ENCODE peak calls at places on chromosomes 6 and 20, in six cellular contexts. W is stomach, Q is psoas muscle, O is SK-N-SH, T is left ventricle myocardium inferior, M is lower lobe of right lung. Y is an unnamed sample. For H3K9me3, the result is how much of the 10 kb centered on the place peaks cover.

GRCh38 chr6:6803180-6803978 is 214.9 kb downstream of the LY86 start:
- DNase-seq in W (peak), Q (no peak), O (no peak), T (no peak), M (peak), Y (peak)

GRCh38 chr20:25274481-25274880 is 26.6 kb downstream of the PYGB start:
- DNase-seq in W (peak), Q (peak), O (no peak), T (peak), M (peak), Y (peak)

GRCh38 chr6:163254341-163254835 is 160.1 kb upstream of the QKI start:
- DNase-seq in W (no peak), Q (no peak), O (peak), T (no peak), M (no peak), Y (no peak)

GRCh38 chr6:20188630-20189075 is 23.6 kb downstream of the MBOAT1 start:
- DNase-seq in W (no peak), Q (no peak), O (no peak), T (no peak), M (no peak), Y (no peak)

GRCh38 chr6:150238294-150238693 is 95.5 kb downstream of the PPP1R14C start:
- DNase-seq in W (no peak), Q (peak), O (peak), T (peak), M (peak), Y (peak)

GRCh38 chr20:14925286-14925685 is 587.9 kb upstream of the FLRT3 start:
- DNase-seq in W (no peak), Q (no peak), O (no peak), T (no peak), M (no peak), Y (no peak)

GRCh38 chr6:156727715-156728385 is 49.3 kb upstream of the ARID1B start:
- DNase-seq in W (no peak), Q (no peak), O (no peak), T (no peak), M (no peak), Y (no peak)

GRCh38 chr20:10131612-10132345 is 86.9 kb upstream of the SNAP25 start:
- DNase-seq in W (peak), Q (no peak), O (peak), T (peak), M (no peak), Y (no peak)

GRCh38 chr20:53763707-53764415 is 170.2 kb upstream of the ZNF217 start:
- DNase-seq in W (peak), Q (no peak), O (no peak), T (no peak), M (no peak), Y (no peak)

GRCh38 chr20:20407891-20408805 is 40.2 kb downstream of the INSM1 start:
- DNase-seq in W (no peak), Q (no peak), O (peak), T (no peak), M (no peak), Y (no peak)

GRCh38 chr6:151340206-151340978 is 51.0 kb downstream of the ZBTB2 start:
- DNase-seq in W (no peak), Q (no peak), O (no peak), T (no peak), M (no peak), Y (no peak)

GRCh38 chr20:4581838-4582237 is 139.9 kb upstream of the PRND start:
- DNase-seq in W (no peak), Q (no peak), O (no peak), T (no peak), M (no peak), Y (no peak)

GRCh38 chr6:41939848-41940758 is 1.5 kb downstream of the CCND3 start:
- DNase-seq in W (peak), Q (no peak), O (no peak), T (peak), M (peak), Y (no peak)

GRCh38 chr6:170231496-170232185 is 59.2 kb downstream of the DLL1 start:
- DNase-seq in W (no peak), Q (no peak), O (no peak), T (peak), M (no peak), Y (no peak)

GRCh38 chr6:21099338-21100314 is 493.9 kb upstream of the SOX4 start:
- DNase-seq in W (no peak), Q (no peak), O (no peak), T (no peak), M (no peak), Y (no peak)

GRCh38 chr6:155399062-155399746 is 56.4 kb downstream of the NOX3 start:
- DNase-seq in W (no peak), Q (no peak), O (no peak), T (no peak), M (no peak), Y (no peak)

GRCh38 chr6:6600865-6601264 is 12.3 kb downstream of the LY86 start:
- DNase-seq in W (no peak), Q (no peak), O (no peak), T (no peak), M (no peak), Y (no peak)

GRCh38 chr6:33169286-33170175 is 22.7 kb downstream of the COL11A2 start:
- DNase-seq in W (no peak), Q (no peak), O (no peak), T (no peak), M (no peak), Y (no peak)

GRCh38 chr20:48773837-48774418 is 53.9 kb downstream of the PREX1 start:
- DNase-seq in W (no peak), Q (no peak), O (no peak), T (no peak), M (peak), Y (no peak)

GRCh38 chr6:93417421-93417996 is 1.9 kb downstream of the EPHA7 start:
- DNase-seq in W (no peak), Q (no peak), O (peak), T (no peak), M (peak), Y (no peak)

GRCh38 chr6:159979136-159979874 is 10.4 kb downstream of the IGF2R start:
- DNase-seq in W (peak), Q (peak), O (no peak), T (no peak), M (no peak), Y (no peak)

GRCh38 chr6:6125495-6125894 is 118.8 kb upstream of the NRN1 start:
- DNase-seq in W (no peak), Q (no peak), O (peak), T (no peak), M (no peak), Y (no peak)

GRCh38 chr6:11681770-11682169 is 96.8 kb downstream of the ADTRP start:
- DNase-seq in W (no peak), Q (no peak), O (no peak), T (no peak), M (no peak), Y (no peak)

GRCh38 chr6:139373928-139374356 is 506 bp downstream of the CITED2 start:
- DNase-seq in W (no peak), Q (no peak), O (no peak), T (no peak), M (no peak), Y (peak)

GRCh38 chr6:70685494-70686180 is 18.0 kb downstream of the SMAP1 start:
- DNase-seq in W (no peak), Q (no peak), O (no peak), T (no peak), M (no peak), Y (no peak)

GRCh38 chr6:78062993-78063392 is 410.2 kb downstream of the MEI4 start:
- DNase-seq in W (no peak), Q (no peak), O (no peak), T (no peak), M (no peak), Y (no peak)

GRCh38 chr6:64831680-64832079 is 875.3 kb downstream of the EYS start:
- DNase-seq in W (no peak), Q (no peak), O (no peak), T (no peak), M (no peak), Y (no peak)

GRCh38 chr20:24761220-24762065 is 187.6 kb upstream of the CST7 start:
- DNase-seq in W (peak), Q (no peak), O (no peak), T (no peak), M (no peak), Y (no peak)

GRCh38 chr6:105380634-105381033 is 22.2 kb downstream of the PREP start:
- DNase-seq in W (no peak), Q (no peak), O (no peak), T (no peak), M (no peak), Y (no peak)

GRCh38 chr20:4300921-4301320 is 285.6 kb upstream of the RNF24 start:
- DNase-seq in W (no peak), Q (no peak), O (no peak), T (no peak), M (no peak), Y (no peak)

GRCh38 chr6:158914923-158915322 is 85.1 kb downstream of the RSPH3 start:
- DNase-seq in W (no peak), Q (no peak), O (no peak), T (no peak), M (no peak), Y (no peak)

GRCh38 chr6:107634147-107635057 is 144.5 kb downstream of the SOBP start:
- DNase-seq in W (no peak), Q (peak), O (peak), T (peak), M (no peak), Y (no peak)

GRCh38 chr20:4102381-4102780 is 87.0 kb upstream of the RNF24 start:
- DNase-seq in W (no peak), Q (no peak), O (no peak), T (no peak), M (no peak), Y (no peak)

GRCh38 chr6:150320450-150320849 is 48.4 kb upstream of the IYD start:
- DNase-seq in W (peak), Q (peak), O (no peak), T (peak), M (no peak), Y (no peak)

GRCh38 chr6:117613920-117614535 is 11.7 kb upstream of the GOPC start:
- DNase-seq in W (no peak), Q (no peak), O (no peak), T (no peak), M (no peak), Y (no peak)

DNA sequence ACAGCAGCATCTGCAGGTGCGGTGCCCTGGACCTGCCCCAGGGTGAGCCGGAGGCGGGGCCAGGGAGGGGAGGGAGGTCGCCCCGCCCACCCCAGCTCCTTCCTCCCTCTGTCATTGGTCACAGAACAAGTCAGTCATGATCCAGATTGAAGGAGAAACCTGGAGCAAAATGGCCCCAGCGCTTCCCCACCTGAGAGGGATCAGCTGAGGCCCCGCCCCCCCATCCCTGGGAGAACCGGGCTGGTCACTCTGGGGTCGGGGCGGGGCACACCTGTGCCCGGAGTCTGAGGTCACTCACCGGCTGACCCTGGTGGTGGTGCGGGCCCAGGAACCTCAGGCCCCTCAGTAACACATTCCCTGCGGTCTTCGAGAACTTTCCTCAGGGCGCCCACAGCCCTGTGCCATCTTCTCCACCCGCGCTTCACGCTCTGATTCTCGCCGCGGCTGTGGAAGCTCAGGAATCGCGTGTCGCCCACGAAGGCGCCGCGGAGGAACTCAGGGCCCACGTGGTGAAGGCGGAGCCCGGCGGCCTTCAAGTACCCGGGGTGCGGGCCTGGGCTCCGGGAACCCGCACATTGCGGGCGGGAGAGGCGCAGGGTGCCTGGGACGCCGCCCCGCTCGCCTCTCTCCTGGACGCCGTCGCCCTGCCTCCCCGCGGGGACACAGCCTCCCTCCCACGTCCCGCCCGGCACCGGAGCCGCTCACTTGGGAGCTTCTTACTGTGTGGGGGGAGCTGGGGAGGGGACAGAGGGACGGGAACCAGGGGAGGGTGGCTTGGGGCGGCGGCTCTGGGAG is 36.4 kb upstream of the HLA-C start:
- DNase-seq in W (peak), Q (peak), O (no peak), T (no peak), M (peak), Y (peak)
- H3K4me3 ChIP-seq in W (peak), Q (peak), O (no peak), T (peak), M (peak), Y (peak)

GRCh38 chr6:167578371-167578901 is 248.3 kb upstream of the AFDN start:
- DNase-seq in W (no peak), Q (no peak), O (no peak), T (no peak), M (no peak), Y (no peak)

GRCh38 chr6:167579786-167580370 is 246.8 kb upstream of the AFDN start:
- DNase-seq in W (no peak), Q (no peak), O (no peak), T (no peak), M (no peak), Y (no peak)

GRCh38 chr6:167576050-167576741 is 250.5 kb upstream of the AFDN start:
- DNase-seq in W (no peak), Q (no peak), O (no peak), T (no peak), M (no peak), Y (no peak)

GRCh38 chr6:167576798-167577528 is 249.7 kb upstream of the AFDN start:
- DNase-seq in W (no peak), Q (no peak), O (no peak), T (no peak), M (no peak), Y (no peak)

DNA sequence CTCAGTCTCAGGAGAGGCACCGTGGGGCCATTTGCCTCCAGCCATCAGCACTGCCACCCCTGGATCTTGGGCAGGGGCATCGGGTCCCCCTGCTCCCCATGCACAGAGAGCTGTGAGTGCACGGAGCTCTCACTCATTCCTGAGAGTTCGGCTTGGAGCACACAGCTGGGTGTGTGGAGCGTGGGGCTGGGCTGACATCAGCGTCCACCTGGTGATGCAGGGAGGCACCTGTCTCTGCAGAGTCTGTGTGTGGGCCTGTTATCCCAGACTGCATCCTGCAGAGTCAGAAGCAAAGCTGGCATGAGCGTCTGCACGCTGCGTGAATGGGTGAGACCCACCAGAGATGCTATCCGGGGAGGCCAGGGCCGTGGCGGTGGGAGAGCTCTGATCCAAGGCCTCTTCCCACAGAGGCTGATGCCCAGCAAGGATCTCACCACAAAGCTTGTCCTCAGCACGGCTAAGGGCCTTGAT is 248.8 kb upstream of the AFDN start:
- DNase-seq in W (no peak), Q (no peak), O (no peak), T (no peak), M (no peak), Y (peak)
- H3K9me3 ChIP-seq in W (under half), Q (under half), O (under half), T (under half), M (under half), Y (under half)

GRCh38 chr20:51220293-51220706 is 197.4 kb upstream of the KCNG1 start:
- DNase-seq in W (peak), Q (no peak), O (peak), T (peak), M (peak), Y (peak)

GRCh38 chr20:51223163-51223562 is 200.3 kb upstream of the KCNG1 start:
- DNase-seq in W (no peak), Q (no peak), O (no peak), T (no peak), M (no peak), Y (no peak)

GRCh38 chr20:51219544-51219943 is 196.6 kb upstream of the KCNG1 start:
- DNase-seq in W (no peak), Q (no peak), O (no peak), T (no peak), M (no peak), Y (no peak)

GRCh38 chr20:51221103-51221502 is 198.2 kb upstream of the KCNG1 start:
- DNase-seq in W (no peak), Q (no peak), O (no peak), T (no peak), M (no peak), Y (no peak)

GRCh38 chr20:51221791-51222408 is 199.0 kb upstream of the KCNG1 start:
- DNase-seq in W (no peak), Q (peak), O (no peak), T (no peak), M (no peak), Y (no peak)
- H3K27ac ChIP-seq in W (no peak), Q (no peak), O (no peak), T (no peak), M (no peak), Y (no peak)

DNA sequence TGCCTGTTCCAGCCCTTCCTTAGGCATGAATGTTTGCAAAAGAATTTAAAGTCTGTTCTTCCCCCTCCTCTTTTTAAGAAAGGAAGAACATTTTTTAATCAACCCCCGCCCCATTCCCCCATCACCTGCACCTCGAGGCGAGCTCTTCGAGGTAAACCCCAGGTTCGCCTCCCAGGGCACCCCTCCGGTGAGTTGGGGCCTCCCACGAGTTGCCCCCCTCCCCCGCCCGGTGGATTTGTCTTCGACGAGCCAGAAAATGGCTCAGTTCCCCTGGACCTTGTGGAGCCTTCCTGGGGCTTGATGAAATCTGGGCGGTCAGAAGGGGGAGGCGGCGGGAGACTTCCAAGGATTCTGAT is 256 bp upstream of the OVOL2 start:
- DNase-seq in W (peak), Q (no peak), O (peak), T (no peak), M (peak), Y (no peak)
- H3K4me3 ChIP-seq in W (peak), Q (peak), O (no peak), T (peak), M (peak), Y (peak)

GRCh38 chr6:22468566-22468965 is 100.8 kb upstream of the HDGFL1 start:
- DNase-seq in W (no peak), Q (no peak), O (no peak), T (no peak), M (no peak), Y (no peak)
- H3K9me3 ChIP-seq in W (under half), Q (under half), O (under half), T (under half), M (under half), Y (under half)

Y was measured in Peyer's patch.